ENCODE peak calls at places on chromosomes 13 and 19, in seven cellular contexts. One of them, this sample, is unnamed. For H3K27me3, the result is how much of the 10 kb centered on the place peaks cover.

GRCh38 chr19:4337906-4338440 is 654 bp downstream of the STAP2 start:
- DNase-seq in psoas muscle: no peak
- DNase-seq in cardiac muscle cell: peak
- DNase-seq in heart left ventricle: no peak
- DNase-seq in brain microvascular endothelial cell: no peak
- DNase-seq in left ventricle myocardium inferior: no peak
- DNase-seq in CD8-positive, alpha-beta T cell: peak
- DNase-seq in this sample: no peak

GRCh38 chr19:3599776-3600183 is 6.9 kb downstream of the TBXA2R start:
- DNase-seq in left ventricle myocardium inferior: no peak
- DNase-seq in psoas muscle: no peak
- DNase-seq in brain microvascular endothelial cell: no peak
- DNase-seq in CD8-positive, alpha-beta T cell: peak
- DNase-seq in cardiac muscle cell: no peak
- DNase-seq in heart left ventricle: no peak
- DNase-seq in this sample: no peak

GRCh38 chr13:26377038-26377437 is 123.1 kb downstream of the CDK8 start:
- DNase-seq in psoas muscle: no peak
- DNase-seq in brain microvascular endothelial cell: peak
- DNase-seq in heart left ventricle: no peak
- DNase-seq in cardiac muscle cell: peak
- DNase-seq in CD8-positive, alpha-beta T cell: peak
- DNase-seq in left ventricle myocardium inferior: no peak
- DNase-seq in this sample: no peak

GRCh38 chr13:29573190-29573589 is 22.3 kb downstream of the SLC7A1 start:
- DNase-seq in cardiac muscle cell: no peak
- DNase-seq in left ventricle myocardium inferior: no peak
- DNase-seq in CD8-positive, alpha-beta T cell: no peak
- DNase-seq in brain microvascular endothelial cell: no peak
- DNase-seq in psoas muscle: peak
- DNase-seq in heart left ventricle: peak
- DNase-seq in this sample: no peak

GRCh38 chr19:44689290-44690130 is 9.4 kb upstream of the CEACAM16 start:
- DNase-seq in heart left ventricle: peak
- DNase-seq in brain microvascular endothelial cell: peak
- DNase-seq in psoas muscle: peak
- DNase-seq in cardiac muscle cell: peak
- DNase-seq in left ventricle myocardium inferior: peak
- DNase-seq in CD8-positive, alpha-beta T cell: peak
- DNase-seq in this sample: peak

GRCh38 chr13:25659091-25659502 is 287.3 kb downstream of the ATP8A2 start:
- DNase-seq in CD8-positive, alpha-beta T cell: no peak
- DNase-seq in cardiac muscle cell: no peak
- DNase-seq in psoas muscle: no peak
- DNase-seq in heart left ventricle: no peak
- DNase-seq in left ventricle myocardium inferior: no peak
- DNase-seq in brain microvascular endothelial cell: no peak
- DNase-seq in this sample: no peak

GRCh38 chr19:53394522-53394973 is 401 bp upstream of the ZNF765 start:
- DNase-seq in CD8-positive, alpha-beta T cell: no peak
- DNase-seq in heart left ventricle: peak
- DNase-seq in psoas muscle: peak
- DNase-seq in left ventricle myocardium inferior: peak
- DNase-seq in brain microvascular endothelial cell: no peak
- DNase-seq in cardiac muscle cell: peak
- DNase-seq in this sample: no peak

GRCh38 chr13:36329355-36329754 is 16.8 kb downstream of the SPART start:
- DNase-seq in left ventricle myocardium inferior: no peak
- DNase-seq in cardiac muscle cell: no peak
- DNase-seq in CD8-positive, alpha-beta T cell: no peak
- DNase-seq in psoas muscle: no peak
- DNase-seq in brain microvascular endothelial cell: no peak
- DNase-seq in heart left ventricle: no peak
- DNase-seq in this sample: no peak

GRCh38 chr19:42280761-42281174 is 11.7 kb downstream of the CIC start:
- DNase-seq in CD8-positive, alpha-beta T cell: no peak
- DNase-seq in heart left ventricle: no peak
- DNase-seq in left ventricle myocardium inferior: no peak
- DNase-seq in cardiac muscle cell: peak
- DNase-seq in psoas muscle: peak
- DNase-seq in brain microvascular endothelial cell: no peak
- DNase-seq in this sample: no peak

GRCh38 chr13:77565635-77566034 is 30.1 kb downstream of the SCEL start:
- DNase-seq in heart left ventricle: no peak
- DNase-seq in CD8-positive, alpha-beta T cell: no peak
- DNase-seq in left ventricle myocardium inferior: no peak
- DNase-seq in psoas muscle: no peak
- DNase-seq in cardiac muscle cell: peak
- DNase-seq in brain microvascular endothelial cell: peak
- DNase-seq in this sample: no peak

GRCh38 chr13:36148436-36148835 is 17.3 kb upstream of the DCLK1 start:
- DNase-seq in brain microvascular endothelial cell: no peak
- DNase-seq in psoas muscle: no peak
- DNase-seq in CD8-positive, alpha-beta T cell: no peak
- DNase-seq in cardiac muscle cell: no peak
- DNase-seq in heart left ventricle: no peak
- DNase-seq in left ventricle myocardium inferior: no peak
- DNase-seq in this sample: no peak

GRCh38 chr19:58056261-58056660 is 2.8 kb upstream of the ZNF135 start:
- DNase-seq in CD8-positive, alpha-beta T cell: no peak
- DNase-seq in psoas muscle: no peak
- DNase-seq in brain microvascular endothelial cell: no peak
- DNase-seq in heart left ventricle: no peak
- DNase-seq in left ventricle myocardium inferior: no peak
- DNase-seq in cardiac muscle cell: no peak
- DNase-seq in this sample: no peak

GRCh38 chr13:42239644-42240043 is 32.3 kb upstream of the AKAP11 start:
- DNase-seq in heart left ventricle: no peak
- DNase-seq in CD8-positive, alpha-beta T cell: no peak
- DNase-seq in psoas muscle: no peak
- DNase-seq in brain microvascular endothelial cell: no peak
- DNase-seq in cardiac muscle cell: no peak
- DNase-seq in left ventricle myocardium inferior: no peak
- DNase-seq in this sample: peak

GRCh38 chr13:37027639-37028038 is 27.1 kb downstream of the EXOSC8 start:
- DNase-seq in CD8-positive, alpha-beta T cell: no peak
- DNase-seq in psoas muscle: no peak
- DNase-seq in left ventricle myocardium inferior: no peak
- DNase-seq in brain microvascular endothelial cell: no peak
- DNase-seq in cardiac muscle cell: no peak
- DNase-seq in heart left ventricle: no peak
- DNase-seq in this sample: no peak

GRCh38 chr13:40220299-40220935 is 446.0 kb downstream of the FOXO1 start:
- DNase-seq in CD8-positive, alpha-beta T cell: no peak
- DNase-seq in psoas muscle: no peak
- DNase-seq in left ventricle myocardium inferior: no peak
- DNase-seq in heart left ventricle: no peak
- DNase-seq in brain microvascular endothelial cell: peak
- DNase-seq in cardiac muscle cell: no peak
- DNase-seq in this sample: no peak

GRCh38 chr19:3687774-3688706 is 12.2 kb downstream of the PIP5K1C start:
- DNase-seq in left ventricle myocardium inferior: no peak
- DNase-seq in psoas muscle: no peak
- DNase-seq in heart left ventricle: no peak
- DNase-seq in cardiac muscle cell: peak
- DNase-seq in brain microvascular endothelial cell: no peak
- DNase-seq in CD8-positive, alpha-beta T cell: peak
- DNase-seq in this sample: no peak

GRCh38 chr19:43820098-43820860 is 6.8 kb upstream of the ZNF283 start:
- DNase-seq in left ventricle myocardium inferior: peak
- DNase-seq in brain microvascular endothelial cell: peak
- DNase-seq in cardiac muscle cell: no peak
- DNase-seq in CD8-positive, alpha-beta T cell: no peak
- DNase-seq in psoas muscle: peak
- DNase-seq in heart left ventricle: peak
- DNase-seq in this sample: no peak

GRCh38 chr13:18952225-18953016 is 229.2 kb downstream of the TUBA3C start:
- DNase-seq in cardiac muscle cell: no peak
- DNase-seq in heart left ventricle: no peak
- DNase-seq in left ventricle myocardium inferior: no peak
- DNase-seq in CD8-positive, alpha-beta T cell: no peak
- DNase-seq in psoas muscle: no peak
- DNase-seq in brain microvascular endothelial cell: no peak
- DNase-seq in this sample: no peak

GRCh38 chr13:59951011-59951410 is 212.7 kb downstream of the DIAPH3 start:
- DNase-seq in left ventricle myocardium inferior: no peak
- DNase-seq in brain microvascular endothelial cell: peak
- DNase-seq in heart left ventricle: no peak
- DNase-seq in psoas muscle: no peak
- DNase-seq in CD8-positive, alpha-beta T cell: no peak
- DNase-seq in cardiac muscle cell: no peak
- DNase-seq in this sample: no peak

GRCh38 chr19:58543826-58544590 is at the start of gene TRIM28:
- DNase-seq in heart left ventricle: peak
- DNase-seq in CD8-positive, alpha-beta T cell: peak
- DNase-seq in left ventricle myocardium inferior: peak
- DNase-seq in cardiac muscle cell: peak
- DNase-seq in brain microvascular endothelial cell: peak
- DNase-seq in psoas muscle: peak
- DNase-seq in this sample: peak

GRCh38 chr13:75223981-75224742 is 257.8 kb downstream of the TBC1D4 start:
- DNase-seq in psoas muscle: no peak
- DNase-seq in cardiac muscle cell: no peak
- DNase-seq in CD8-positive, alpha-beta T cell: no peak
- DNase-seq in brain microvascular endothelial cell: no peak
- DNase-seq in left ventricle myocardium inferior: no peak
- DNase-seq in heart left ventricle: no peak
- DNase-seq in this sample: no peak

GRCh38 chr19:16824658-16825311 is 4.4 kb upstream of the SIN3B start:
- DNase-seq in cardiac muscle cell: no peak
- DNase-seq in psoas muscle: no peak
- DNase-seq in left ventricle myocardium inferior: no peak
- DNase-seq in brain microvascular endothelial cell: peak
- DNase-seq in CD8-positive, alpha-beta T cell: no peak
- DNase-seq in heart left ventricle: no peak
- DNase-seq in this sample: no peak

GRCh38 chr19:16822648-16823047 is 6.5 kb upstream of the SIN3B start:
- DNase-seq in heart left ventricle: no peak
- DNase-seq in left ventricle myocardium inferior: no peak
- DNase-seq in CD8-positive, alpha-beta T cell: no peak
- DNase-seq in psoas muscle: no peak
- DNase-seq in cardiac muscle cell: no peak
- DNase-seq in brain microvascular endothelial cell: no peak
- DNase-seq in this sample: no peak

GRCh38 chr19:16829822-16830289 is 658 bp downstream of the SIN3B start:
- DNase-seq in heart left ventricle: no peak
- DNase-seq in left ventricle myocardium inferior: no peak
- DNase-seq in psoas muscle: no peak
- DNase-seq in cardiac muscle cell: no peak
- DNase-seq in CD8-positive, alpha-beta T cell: no peak
- DNase-seq in brain microvascular endothelial cell: no peak
- DNase-seq in this sample: no peak

GRCh38 chr19:16828990-16829821 is at the start of gene SIN3B:
- DNase-seq in CD8-positive, alpha-beta T cell: peak
- DNase-seq in cardiac muscle cell: peak
- DNase-seq in psoas muscle: peak
- DNase-seq in brain microvascular endothelial cell: peak
- DNase-seq in left ventricle myocardium inferior: peak
- DNase-seq in heart left ventricle: peak
- DNase-seq in this sample: peak

GRCh38 chr19:16825312-16826168 is 3.7 kb upstream of the SIN3B start:
- DNase-seq in CD8-positive, alpha-beta T cell: no peak
- DNase-seq in brain microvascular endothelial cell: peak
- DNase-seq in left ventricle myocardium inferior: peak
- DNase-seq in heart left ventricle: peak
- DNase-seq in psoas muscle: peak
- DNase-seq in cardiac muscle cell: no peak
- DNase-seq in this sample: peak
- H3K4me3 ChIP-seq in CD8-positive, alpha-beta T cell: peak
- H3K4me3 ChIP-seq in brain microvascular endothelial cell: peak
- H3K4me3 ChIP-seq in left ventricle myocardium inferior: peak
- H3K4me3 ChIP-seq in heart left ventricle: peak
- H3K4me3 ChIP-seq in psoas muscle: peak
- H3K4me3 ChIP-seq in cardiac muscle cell: no peak
- H3K4me3 ChIP-seq in this sample: peak

GRCh38 chr13:101514695-101515275 is 62.3 kb downstream of the ITGBL1 start:
- DNase-seq in cardiac muscle cell: peak
- DNase-seq in CD8-positive, alpha-beta T cell: no peak
- DNase-seq in heart left ventricle: peak
- DNase-seq in left ventricle myocardium inferior: no peak
- DNase-seq in brain microvascular endothelial cell: peak
- DNase-seq in psoas muscle: no peak
- DNase-seq in this sample: peak

GRCh38 chr13:101511161-101511560 is 58.7 kb downstream of the ITGBL1 start:
- DNase-seq in CD8-positive, alpha-beta T cell: no peak
- DNase-seq in heart left ventricle: no peak
- DNase-seq in psoas muscle: no peak
- DNase-seq in left ventricle myocardium inferior: no peak
- DNase-seq in brain microvascular endothelial cell: no peak
- DNase-seq in cardiac muscle cell: no peak
- DNase-seq in this sample: no peak

GRCh38 chr13:101514100-101514499 is 61.6 kb downstream of the ITGBL1 start:
- DNase-seq in CD8-positive, alpha-beta T cell: no peak
- DNase-seq in psoas muscle: no peak
- DNase-seq in heart left ventricle: no peak
- DNase-seq in brain microvascular endothelial cell: no peak
- DNase-seq in left ventricle myocardium inferior: no peak
- DNase-seq in cardiac muscle cell: no peak
- DNase-seq in this sample: no peak

GRCh38 chr13:101511766-101512165 is 59.3 kb downstream of the ITGBL1 start:
- DNase-seq in brain microvascular endothelial cell: no peak
- DNase-seq in cardiac muscle cell: no peak
- DNase-seq in psoas muscle: no peak
- DNase-seq in left ventricle myocardium inferior: no peak
- DNase-seq in heart left ventricle: no peak
- DNase-seq in CD8-positive, alpha-beta T cell: no peak
- DNase-seq in this sample: no peak

DNA sequence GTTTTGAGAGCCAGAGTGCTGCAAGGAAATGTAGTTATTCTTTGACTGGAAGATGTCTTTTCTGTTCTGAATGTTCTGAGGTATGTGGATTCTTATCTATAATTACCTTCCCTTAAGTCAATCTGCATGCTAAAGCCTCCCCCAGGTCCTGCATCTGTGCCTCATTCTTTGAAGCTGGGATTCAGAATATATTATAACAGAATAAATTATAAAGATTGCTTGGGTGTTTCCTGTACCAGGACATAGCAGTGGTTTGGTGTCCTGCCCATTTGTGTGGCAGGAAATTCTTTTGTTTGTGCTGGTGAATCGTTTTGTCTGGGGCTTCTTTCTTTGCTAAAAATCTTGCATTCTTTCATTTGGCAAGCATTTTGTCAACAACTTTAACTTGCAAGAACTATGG is 60.2 kb downstream of the ITGBL1 start:
- DNase-seq in CD8-positive, alpha-beta T cell: no peak
- DNase-seq in left ventricle myocardium inferior: no peak
- DNase-seq in heart left ventricle: no peak
- DNase-seq in psoas muscle: no peak
- DNase-seq in cardiac muscle cell: no peak
- DNase-seq in brain microvascular endothelial cell: peak
- DNase-seq in this sample: no peak
- TF ChIP-seq CTCF in CD8-positive, alpha-beta T cell: no peak
- TF ChIP-seq CTCF in left ventricle myocardium inferior: no peak
- TF ChIP-seq CTCF in heart left ventricle: no peak
- TF ChIP-seq CTCF in psoas muscle: no peak
- TF ChIP-seq CTCF in cardiac muscle cell: no peak
- TF ChIP-seq CTCF in brain microvascular endothelial cell: no peak
- TF ChIP-seq CTCF in this sample: no peak

GRCh38 chr19:46409146-46409545 is 4.2 kb downstream of the CCDC8 start:
- DNase-seq in left ventricle myocardium inferior: no peak
- DNase-seq in psoas muscle: no peak
- DNase-seq in brain microvascular endothelial cell: no peak
- DNase-seq in heart left ventricle: no peak
- DNase-seq in cardiac muscle cell: no peak
- DNase-seq in CD8-positive, alpha-beta T cell: no peak
- DNase-seq in this sample: no peak
- H3K27me3 ChIP-seq in left ventricle myocardium inferior: half or more
- H3K27me3 ChIP-seq in psoas muscle: half or more
- H3K27me3 ChIP-seq in brain microvascular endothelial cell: under half
- H3K27me3 ChIP-seq in heart left ventricle: under half
- H3K27me3 ChIP-seq in cardiac muscle cell: under half
- H3K27me3 ChIP-seq in CD8-positive, alpha-beta T cell: half or more
- H3K27me3 ChIP-seq in this sample: under half

GRCh38 chr13:99086149-99086868 is 108.4 kb upstream of the DOCK9 start:
- DNase-seq in heart left ventricle: peak
- DNase-seq in cardiac muscle cell: peak
- DNase-seq in brain microvascular endothelial cell: peak
- DNase-seq in CD8-positive, alpha-beta T cell: peak
- DNase-seq in psoas muscle: peak
- DNase-seq in left ventricle myocardium inferior: peak
- DNase-seq in this sample: no peak
- H3K4me3 ChIP-seq in heart left ventricle: peak
- H3K4me3 ChIP-seq in cardiac muscle cell: peak
- H3K4me3 ChIP-seq in brain microvascular endothelial cell: peak
- H3K4me3 ChIP-seq in CD8-positive, alpha-beta T cell: peak
- H3K4me3 ChIP-seq in psoas muscle: peak
- H3K4me3 ChIP-seq in left ventricle myocardium inferior: peak
- H3K4me3 ChIP-seq in this sample: peak